ENCODE peak calls at places on chromosomes 5 and 9, in eight cellular contexts. R is SK-N-SH, U is GM23338, L is K562, W is HCT116, E is A549, M is HepG2, N is GM12878. F is an unnamed sample.

GRCh38 chr5:33840927-33841547 is 50.8 kb downstream of the ADAMTS12 start:
- DNase-seq in W (no peak), L (no peak), U (no peak), M (no peak), R (no peak), E (no peak), N (peak; percentile 58), F (no peak)

GRCh38 chr5:113226337-113226736 is 208.5 kb downstream of the TSSK1B start:
- DNase-seq in R (peak; percentile 34), U (no peak), E (no peak), L (no peak), N (no peak), W (no peak), M (no peak), F (no peak)

GRCh38 chr5:78624992-78625391 is 23.6 kb downstream of the LHFPL2 start:
- DNase-seq in U (no peak), L (no peak), M (no peak), E (no peak), W (no peak), N (no peak), R (no peak), F (no peak)

GRCh38 chr5:121218086-121218485 is 633.6 kb upstream of the FTMT start:
- DNase-seq in L (no peak), R (no peak), N (no peak), M (no peak), U (no peak), W (no peak), E (no peak), F (no peak)

GRCh38 chr5:143186623-143187022 is 216.9 kb downstream of the NR3C1 start:
- DNase-seq in E (no peak), W (no peak), R (no peak), N (no peak), L (no peak), M (no peak), U (no peak), F (no peak)

GRCh38 chr5:96893342-96893741 is 17.0 kb downstream of the ERAP2 start:
- DNase-seq in M (no peak), W (no peak), R (no peak), N (no peak), U (no peak), E (no peak), L (no peak), F (no peak)

GRCh38 chr9:16386579-16387077 is 483.8 kb downstream of the BNC2 start:
- DNase-seq in N (no peak), U (peak; percentile 21), R (no peak), L (no peak), W (no peak), M (no peak), E (peak; percentile 19), F (no peak)

GRCh38 chr9:138053321-138053868 is 175.8 kb downstream of the CACNA1B start:
- DNase-seq in N (no peak), L (peak; percentile 94), M (no peak), W (peak; percentile 22), E (peak; percentile 17), U (peak; percentile 66), R (peak; percentile 79), F (no peak)

GRCh38 chr5:169893586-169893985 is 86.7 kb downstream of the INSYN2B start:
- DNase-seq in R (no peak), W (no peak), N (no peak), M (no peak), L (no peak), E (no peak), U (no peak), F (no peak)

GRCh38 chr5:155189981-155190380 is 176.4 kb downstream of the KIF4B start:
- DNase-seq in R (no peak), W (no peak), M (peak; percentile 3), U (peak; percentile 8), E (no peak), L (no peak), N (no peak), F (no peak)

DNA sequence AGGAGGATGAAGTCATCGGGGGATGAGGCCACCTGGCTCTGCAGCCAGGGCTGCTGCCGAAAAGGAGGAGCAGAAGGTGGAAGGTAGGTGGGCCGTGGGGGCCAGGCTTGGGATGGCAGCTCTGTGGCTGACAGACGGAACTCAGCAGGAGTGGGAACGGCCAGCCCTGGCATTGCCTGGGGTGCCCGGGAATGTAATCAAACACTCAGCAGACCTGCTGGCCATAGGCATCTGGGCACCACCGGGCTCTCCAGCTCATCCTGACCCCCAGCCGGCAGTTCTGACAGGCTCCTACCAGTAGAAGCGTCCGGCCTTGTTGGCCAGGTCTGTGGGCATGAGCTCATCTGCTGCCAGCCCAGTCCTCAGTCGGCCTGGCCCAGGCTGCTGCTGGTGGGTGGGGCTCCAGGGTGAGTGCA is 4.3 kb upstream of the FAT2 start:
- DNase-seq in N (no peak), M (no peak), E (no peak), W (no peak), R (no peak), U (no peak), L (no peak), F (no peak)
- H3K4me1 ChIP-seq in N (no peaks in the 10 kb centered on the region), M (peaks cover 25% of the 10 kb centered on the region), E (no peaks in the 10 kb centered on the region), W (peaks cover 4% of the 10 kb centered on the region), R (no peaks in the 10 kb centered on the region), U (peaks cover 25% of the 10 kb centered on the region), L (no peaks in the 10 kb centered on the region), F (no peaks in the 10 kb centered on the region)

GRCh38 chr5:32352685-32353084 is 39.9 kb upstream of the MTMR12 start:
- DNase-seq in E (no peak), M (no peak), U (no peak), R (no peak), N (no peak), L (no peak), W (no peak), F (no peak)

GRCh38 chr5:32355694-32356093 is 43.0 kb upstream of the MTMR12 start:
- DNase-seq in U (no peak), N (no peak), L (no peak), R (no peak), M (no peak), W (no peak), E (no peak), F (no peak)

GRCh38 chr5:32357678-32358077 is 44.9 kb upstream of the MTMR12 start:
- DNase-seq in E (no peak), N (no peak), R (no peak), W (no peak), M (no peak), L (no peak), U (no peak), F (no peak)

DNA sequence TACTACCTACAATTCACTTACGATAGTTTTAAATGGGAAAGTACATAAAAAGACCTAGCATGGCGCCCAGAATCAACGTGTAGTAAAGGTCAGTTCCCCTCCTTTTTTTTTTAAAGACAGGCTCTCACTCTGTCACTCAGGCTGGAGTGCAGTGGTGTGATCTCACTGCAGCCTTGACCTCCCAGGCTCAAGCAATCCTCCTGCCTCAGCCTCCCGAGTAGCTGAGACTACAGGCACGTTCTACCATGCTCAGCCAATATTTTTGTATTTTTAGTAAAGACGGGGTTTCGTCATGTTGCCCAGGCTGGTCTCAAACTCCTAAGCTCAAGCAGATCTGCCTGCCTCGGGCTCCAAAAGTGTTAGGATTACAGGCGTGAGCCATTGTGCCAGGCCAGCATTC is 40.7 kb upstream of the MTMR12 start:
- DNase-seq in W (no peak), R (no peak), L (no peak), E (no peak), N (no peak), M (no peak), U (no peak), F (no peak)
- H3K27ac ChIP-seq in W (no peak overlapping the region), R (no peak overlapping the region), L (no peak overlapping the region), E (no peak overlapping the region), N (no peak overlapping the region), M (no peak overlapping the region), U (peak overlapping the region; percentile 57), F (no peak overlapping the region)

GRCh38 chr9:136673088-136673969 is 10.6 kb downstream of the EGFL7 start:
- DNase-seq in W (no peak), E (no peak), L (peak; percentile 36), U (no peak), M (no peak), N (no peak), R (no peak), F (no peak)

GRCh38 chr9:136671254-136671614 is 8.5 kb downstream of the EGFL7 start:
- DNase-seq in U (no peak), M (no peak), E (peak; percentile 54), W (no peak), N (no peak), R (no peak), L (no peak), F (no peak)

GRCh38 chr9:136670571-136671253 is 8.0 kb downstream of the EGFL7 start:
- DNase-seq in E (no peak), R (no peak), W (no peak), L (no peak), U (no peak), M (no peak), N (no peak), F (no peak)

GRCh38 chr9:136672431-136673087 is 9.8 kb downstream of the EGFL7 start:
- DNase-seq in E (no peak), U (no peak), N (no peak), R (no peak), M (no peak), W (no peak), L (no peak), F (no peak)

DNA sequence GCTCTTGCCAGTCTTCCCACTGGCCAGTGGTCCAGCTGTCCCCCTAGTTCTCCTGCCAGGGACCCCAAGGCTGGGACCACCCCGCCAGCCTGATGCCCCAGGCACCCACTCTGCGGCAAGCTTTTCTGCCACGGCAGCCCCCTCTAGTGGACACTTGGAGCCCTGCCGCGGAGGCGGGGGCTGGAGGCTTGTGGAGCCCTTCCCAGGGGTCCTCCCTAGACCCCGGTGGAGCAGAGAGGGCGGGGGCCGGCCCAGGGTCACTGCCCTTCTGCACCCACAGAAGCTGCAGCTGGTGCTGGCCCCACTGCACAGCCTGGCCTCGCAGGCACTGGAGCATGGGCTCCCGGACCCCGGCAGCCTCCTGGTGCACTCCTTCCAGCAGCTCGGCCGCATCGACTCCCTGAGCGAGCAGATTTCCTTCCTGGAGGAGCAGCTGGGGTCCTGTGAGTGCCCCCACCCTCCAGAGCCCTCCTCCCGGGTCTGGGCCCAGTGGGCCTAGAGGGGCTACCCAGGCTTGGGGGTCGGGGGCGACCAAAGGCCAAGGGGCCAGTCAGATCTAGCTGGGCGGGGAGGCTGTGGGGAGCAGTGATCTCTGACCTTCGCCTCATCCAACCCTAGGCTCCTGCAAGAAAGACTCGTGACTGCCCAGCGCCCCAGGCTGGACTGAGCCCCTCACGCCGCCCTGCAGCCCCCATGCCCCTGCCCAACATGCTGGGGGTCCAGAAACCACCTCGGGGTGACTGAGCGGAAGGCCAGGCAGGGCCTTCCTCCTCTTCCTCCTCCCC is 9.1 kb downstream of the EGFL7 start:
- DNase-seq in L (peak; percentile 62), M (no peak), N (no peak), U (peak; percentile 77), R (peak; percentile 93), W (no peak), E (no peak), F (no peak)
- TF ChIP-seq REST in L (no peak), M (no peak), N (no peak), U (no peak), R (no peak), W (no peak), E (no peak), F (no peak)

DNA sequence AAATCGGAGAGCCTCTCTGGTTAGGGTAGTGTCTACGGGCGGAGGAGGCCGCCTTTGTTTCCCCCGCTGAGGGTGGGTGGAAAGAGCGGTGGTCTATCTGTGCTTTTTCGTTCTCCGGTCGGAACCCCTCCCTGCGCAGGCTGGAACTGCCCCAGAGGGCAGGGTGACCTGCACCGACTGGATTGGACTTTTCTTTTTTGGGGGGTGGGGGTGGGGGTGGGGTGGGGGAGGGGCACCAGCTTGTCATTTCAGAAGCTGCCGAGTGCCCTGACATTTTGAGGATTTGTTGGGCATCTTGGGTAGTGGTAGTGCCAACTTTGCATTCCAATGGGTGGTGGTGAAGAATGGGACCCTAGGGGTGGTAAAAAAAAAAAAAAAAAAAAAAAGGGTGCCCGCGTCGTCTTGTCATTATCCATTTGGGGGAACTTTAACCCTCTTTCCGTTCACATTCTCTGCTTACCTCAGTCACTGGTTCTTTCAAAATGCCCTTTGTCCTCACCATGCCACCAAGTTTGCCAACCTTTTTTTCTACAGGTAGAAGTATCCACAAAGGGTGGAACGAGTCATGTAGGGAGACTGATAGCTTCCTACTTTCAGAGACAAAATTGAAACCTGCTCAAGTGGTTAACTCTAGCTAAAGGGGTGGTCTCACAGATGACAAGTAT is 1.3 kb downstream of the UBE2R2 start:
- DNase-seq in W (no peak), M (peak; percentile 47), N (no peak), U (no peak), E (peak; percentile 10), L (no peak), R (no peak), F (no peak)
- H3K4me1 ChIP-seq in W (peaks cover 27% of the 10 kb centered on the region), M (peaks cover 56% of the 10 kb centered on the region), N (peaks cover 15% of the 10 kb centered on the region), U (peaks cover 24% of the 10 kb centered on the region), E (peaks cover 55% of the 10 kb centered on the region), L (peaks cover 18% of the 10 kb centered on the region), R (peaks cover 21% of the 10 kb centered on the region), F (peaks cover 41% of the 10 kb centered on the region)